ENCODE peak calls at places on chromosome 1, in eight cellular contexts. P is substantia nigra; T is CD4-positive, CD25-positive, alpha-beta regulatory T cell; F is uterus; K is SK-N-SH; V is SK-N-MC; Y is RWPE2; S is fibroblast of lung. M is an unnamed sample.

GRCh38 chr1:108639899-108640560 is 20.9 kb downstream of the HENMT1 start:
- DNase-seq in Y (no peak), P (no peak), T (peak), V (no peak), F (no peak), K (no peak), S (no peak), M (no peak)

GRCh38 chr1:248816042-248816851 is 9.5 kb downstream of the SH3BP5L start:
- DNase-seq in Y (no peak), T (peak), K (no peak), V (no peak), P (no peak), S (no peak), F (no peak), M (no peak)

GRCh38 chr1:84422909-84423308 is 24.6 kb downstream of the DNASE2B start:
- DNase-seq in T (no peak), K (no peak), Y (no peak), P (no peak), F (no peak), V (no peak), S (peak), M (peak)

GRCh38 chr1:24749886-24750285 is 4.6 kb downstream of the CLIC4 start:
- DNase-seq in T (no peak), P (no peak), K (no peak), Y (no peak), S (no peak), F (no peak), V (no peak), M (no peak)

GRCh38 chr1:54871275-54872040 is 15.5 kb downstream of the DHCR24 start:
- DNase-seq in P (no peak), F (no peak), Y (no peak), S (no peak), K (no peak), T (no peak), V (no peak), M (no peak)

GRCh38 chr1:1973716-1974642 is 29.6 kb downstream of the CFAP74 start:
- DNase-seq in S (no peak), F (no peak), T (no peak), V (no peak), K (no peak), Y (no peak), P (no peak), M (no peak)

GRCh38 chr1:12472798-12473551 is 145.0 kb downstream of the DHRS3 start:
- DNase-seq in F (no peak), P (no peak), K (no peak), V (no peak), T (peak), Y (no peak), S (no peak), M (no peak)

GRCh38 chr1:66563094-66563800 is 29.3 kb downstream of the SGIP1 start:
- DNase-seq in V (no peak), Y (no peak), S (peak), F (peak), T (no peak), P (no peak), K (no peak), M (no peak)

GRCh38 chr1:207007352-207008033 is 25.1 kb downstream of the C1orf116 start:
- DNase-seq in F (no peak), S (peak), Y (peak), V (no peak), P (no peak), K (no peak), T (no peak), M (peak)

GRCh38 chr1:231990388-231990787 is 363.8 kb downstream of the DISC1 start:
- DNase-seq in F (peak), P (no peak), S (no peak), T (no peak), V (no peak), Y (no peak), K (no peak), M (no peak)

GRCh38 chr1:41623736-41624135 is 139.3 kb upstream of the EDN2 start:
- DNase-seq in K (no peak), T (no peak), S (no peak), V (no peak), P (no peak), Y (no peak), F (no peak), M (no peak)

DNA sequence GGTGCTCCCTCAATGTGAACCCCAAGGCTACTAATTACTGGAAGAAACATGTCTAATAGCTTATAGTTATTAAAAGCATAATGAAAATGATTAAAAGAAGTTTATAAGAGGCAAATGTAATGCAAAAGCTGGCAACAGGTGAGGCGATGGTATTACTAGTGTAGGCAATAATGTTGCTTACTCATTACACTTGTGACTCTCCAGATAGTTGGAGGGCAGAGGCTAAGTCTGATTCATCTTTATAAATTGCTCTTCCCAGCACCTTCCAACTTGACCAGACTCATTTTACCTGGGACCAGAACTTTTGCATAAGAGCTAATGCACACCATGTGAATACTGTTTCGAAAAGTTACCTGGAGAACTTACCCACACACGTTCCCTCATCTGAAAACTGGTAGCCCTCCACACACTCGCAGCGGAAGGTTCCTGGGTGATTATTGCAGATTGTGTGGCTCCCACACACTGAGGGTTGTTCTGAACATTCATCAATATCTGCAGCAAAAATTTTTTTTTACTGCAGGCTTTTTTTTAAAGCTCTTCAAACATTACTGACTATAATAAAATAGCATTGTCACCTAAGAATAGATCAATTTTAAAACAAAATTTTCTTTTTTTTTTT is 48.0 kb downstream of the NID1 start:
- DNase-seq in S (no peak), Y (no peak), T (no peak), K (no peak), P (no peak), F (peak), V (no peak), M (peak)
- H3K27ac ChIP-seq in S (no peak), Y (peak), T (no peak), K (no peak), P (no peak), F (peak), V (no peak), M (no peak)

DNA sequence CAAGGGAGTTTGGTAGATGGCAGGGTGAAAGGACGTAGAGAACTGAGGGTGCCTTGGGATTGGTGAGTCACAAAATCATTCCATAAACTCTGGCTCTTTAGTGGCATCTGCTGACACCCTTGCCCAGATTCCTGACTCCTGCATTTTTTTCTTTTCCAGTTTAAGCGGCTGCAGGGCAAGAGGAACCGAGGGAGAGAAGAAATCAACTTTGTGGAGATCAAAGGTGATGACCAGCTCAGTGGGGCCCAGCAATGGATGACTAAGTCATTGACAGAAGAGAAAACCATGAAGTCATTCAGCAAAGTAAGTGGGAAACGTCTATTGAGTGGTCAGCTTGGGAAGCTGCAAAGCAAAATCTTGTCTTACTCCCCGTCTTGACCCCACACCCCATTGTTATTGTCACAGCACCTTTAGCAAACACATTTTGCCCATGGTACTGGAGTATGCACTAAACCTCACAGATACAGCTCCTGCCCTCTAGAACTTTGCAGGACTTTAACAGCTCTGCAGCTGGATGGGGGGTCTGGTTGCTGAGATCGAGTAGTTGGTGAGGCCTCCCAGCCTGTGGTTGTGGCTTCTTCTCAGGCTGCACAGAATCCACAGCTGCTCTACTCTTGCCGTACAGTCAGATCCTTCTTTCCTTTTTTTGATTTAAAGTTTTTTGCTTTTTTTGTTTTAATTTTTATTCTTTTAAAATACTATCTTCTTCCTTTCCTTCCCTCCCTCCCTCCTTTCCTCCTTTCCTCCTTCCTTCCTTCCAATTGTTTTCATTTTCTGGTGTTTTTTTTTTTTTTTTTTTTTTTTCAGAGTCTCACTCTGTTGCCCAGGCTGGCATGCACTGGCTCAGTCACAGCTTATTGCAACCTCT is 21.9 kb downstream of the SH2D2A start:
- DNase-seq in F (no peak), K (no peak), P (no peak), T (no peak), S (no peak), Y (no peak), V (no peak), M (no peak)
- H3K27ac ChIP-seq in F (no peak), K (peak), P (peak), T (no peak), S (no peak), Y (no peak), V (no peak), M (no peak)

GRCh38 chr1:33163621-33164071 is 18.2 kb downstream of the TRIM62 start:
- DNase-seq in P (no peak), T (no peak), S (peak), V (no peak), F (no peak), K (no peak), Y (no peak), M (no peak)
- H3K27ac ChIP-seq in P (peak), T (no peak), S (no peak), V (no peak), F (no peak), K (no peak), Y (no peak), M (no peak)

GRCh38 chr1:244406337-244406736 is 45.4 kb downstream of the ADSS2 start:
- DNase-seq in Y (no peak), V (no peak), P (no peak), F (no peak), K (no peak), S (no peak), T (no peak), M (no peak)
- H3K27ac ChIP-seq in Y (no peak), V (no peak), P (no peak), F (no peak), K (no peak), S (no peak), T (no peak), M (no peak)

DNA sequence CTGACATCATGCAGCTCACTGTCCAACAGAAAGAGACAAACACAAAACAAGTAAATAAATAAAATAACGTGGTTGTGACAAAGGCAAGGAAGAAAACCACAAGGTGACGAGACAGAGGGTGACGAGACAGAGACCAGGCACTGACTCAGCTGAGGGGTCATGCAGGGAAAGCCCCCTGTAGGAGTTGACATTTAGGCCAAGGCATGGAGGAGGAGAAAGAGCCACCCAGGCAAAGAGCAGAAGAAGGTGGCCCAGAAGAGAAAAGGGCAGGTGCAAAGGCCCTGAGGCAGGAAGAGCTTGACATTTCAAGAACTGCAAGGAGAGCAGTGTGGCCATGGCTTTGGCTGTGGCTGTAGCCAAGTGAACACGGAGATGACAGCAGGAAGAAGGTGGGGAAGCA is 65.1 kb upstream of the ID3 start:
- DNase-seq in T (peak), K (no peak), V (no peak), Y (no peak), P (no peak), S (no peak), F (no peak), M (no peak)
- H3K27ac ChIP-seq in T (peak), K (no peak), V (no peak), Y (no peak), P (no peak), S (no peak), F (no peak), M (no peak)

GRCh38 chr1:201322653-201323510 is 39.6 kb downstream of the PKP1 start:
- DNase-seq in T (no peak), K (no peak), V (no peak), S (no peak), F (no peak), P (no peak), Y (no peak), M (no peak)
- H3K27ac ChIP-seq in T (no peak), K (no peak), V (no peak), S (no peak), F (no peak), P (no peak), Y (no peak), M (no peak)